ENCODE peak calls at places on chromosomes 4 and X, in four cellular contexts. T, K, Q and G are unnamed samples.

GRCh38 chrX:40145001-40145631 is 47.4 kb upstream of the BCOR start:
- DNase-seq in T (no peak), K (no peak), Q (no peak), G (no peak)

GRCh38 chr4:117491531-117491930 is 406.2 kb upstream of the TRAM1L1 start:
- DNase-seq in T (no peak), K (no peak), Q (no peak), G (no peak)

GRCh38 chrX:19303216-19303880 is 40.4 kb upstream of the PDHA1 start:
- DNase-seq in T (peak; percentile 67), K (peak; percentile 18), Q (peak; percentile 32), G (peak; percentile 78)

GRCh38 chr4:1777822-1778641 is 15.1 kb upstream of the FGFR3 start:
- DNase-seq in T (peak; percentile 20), K (peak; percentile 19), Q (no peak), G (peak; percentile 21)

GRCh38 chr4:3360741-3361140 is 67.9 kb downstream of the RGS12 start:
- DNase-seq in T (no peak), K (no peak), Q (no peak), G (no peak)

GRCh38 chr4:153974452-153974851 is 185.6 kb upstream of the SFRP2 start:
- DNase-seq in T (no peak), K (no peak), Q (no peak), G (no peak)

GRCh38 chrX:129634541-129634940 is 20.2 kb downstream of the APLN start:
- DNase-seq in T (no peak), K (no peak), Q (no peak), G (no peak)

GRCh38 chrX:619812-620493 is 10.6 kb upstream of the SHOX start:
- DNase-seq in T (no peak), K (no peak), Q (no peak), G (no peak)

GRCh38 chr4:2939383-2940243 is 23.6 kb downstream of the NOP14 start:
- DNase-seq in T (no peak), K (no peak), Q (no peak), G (no peak)

GRCh38 chrX:19991350-19991718 is 473 bp upstream of the BCLAF3 start:
- DNase-seq in T (no peak), K (no peak), Q (no peak), G (no peak)

GRCh38 chr4:88297131-88297530 is 12.8 kb upstream of the PPM1K start:
- DNase-seq in T (no peak), K (no peak), Q (no peak), G (no peak)

GRCh38 chrX:74449937-74450330 is 28.6 kb downstream of the SLC16A2 start:
- DNase-seq in T (peak; percentile 4), K (peak; percentile 27), Q (peak; percentile 49), G (peak; percentile 45)

GRCh38 chr4:177696438-177696966 is 254.3 kb upstream of the AGA start:
- DNase-seq in T (no peak), K (no peak), Q (no peak), G (no peak)

GRCh38 chr4:2832309-2832980 is 11.2 kb upstream of the ADD1 start:
- DNase-seq in T (no peak), K (no peak), Q (no peak), G (no peak)

GRCh38 chr4:40288547-40288946 is 46.6 kb upstream of the CHRNA9 start:
- DNase-seq in T (no peak), K (no peak), Q (no peak), G (no peak)

GRCh38 chrX:65528705-65529340 is 5.8 kb downstream of the LAS1L start:
- DNase-seq in T (peak; percentile 37), K (peak; percentile 36), Q (no peak), G (peak; percentile 32)

GRCh38 chr4:188016754-188017153 is 21.2 kb downstream of the ZFP42 start:
- DNase-seq in T (no peak), K (no peak), Q (no peak), G (no peak)

GRCh38 chrX:39814391-39814790 is 283.4 kb downstream of the BCOR start:
- DNase-seq in T (peak; percentile 44), K (no peak), Q (no peak), G (peak; percentile 38)

GRCh38 chr4:111064342-111064993 is 441.6 kb upstream of the PITX2 start:
- DNase-seq in T (peak; percentile 14), K (peak; percentile 8), Q (peak; percentile 80), G (peak; percentile 55)

GRCh38 chr4:98583265-98583664 is 75.1 kb downstream of the TSPAN5 start:
- DNase-seq in T (no peak), K (no peak), Q (no peak), G (no peak)

GRCh38 chr4:41013746-41014145 is 200.6 kb downstream of the APBB2 start:
- DNase-seq in T (no peak), K (no peak), Q (no peak), G (peak; percentile 44)

GRCh38 chr4:132691668-132692067 is 457.4 kb upstream of the PCDH10 start:
- DNase-seq in T (no peak), K (no peak), Q (no peak), G (no peak)

GRCh38 chr4:86972997-86973396 is 38.2 kb downstream of the AFF1 start:
- DNase-seq in T (no peak), K (peak; percentile 31), Q (no peak), G (peak; percentile 14)

GRCh38 chrX:122203399-122203798 is 980.7 kb upstream of the GRIA3 start:
- DNase-seq in T (no peak), K (no peak), Q (no peak), G (no peak)

GRCh38 chr4:7516116-7516772 is 81.5 kb upstream of the PSAPL1 start:
- DNase-seq in T (no peak), K (no peak), Q (no peak), G (no peak)

GRCh38 chrX:153865321-153865580 is 20.7 kb downstream of the L1CAM start:
- DNase-seq in T (no peak), K (no peak), Q (no peak), G (no peak)

GRCh38 chr4:138831943-138832342 is 183.6 kb upstream of the NOCT start:
- DNase-seq in T (no peak), K (no peak), Q (no peak), G (no peak)

GRCh38 chrX:68889244-68889643 is 60.4 kb downstream of the EFNB1 start:
- DNase-seq in T (no peak), K (no peak), Q (no peak), G (no peak)
- TF ChIP-seq CTCF in T (no peak), K (no peak), Q (no peak), G (no peak)

GRCh38 chrX:53421125-53421524 is 1.3 kb downstream of the SMC1A start:
- DNase-seq in T (no peak), K (no peak), Q (no peak), G (no peak)
- H3K4me3 ChIP-seq in T (peak overlapping the region; percentile 74), K (no peak overlapping the region), Q (peak overlapping the region; percentile 70), G (peak overlapping the region; percentile 81)

DNA sequence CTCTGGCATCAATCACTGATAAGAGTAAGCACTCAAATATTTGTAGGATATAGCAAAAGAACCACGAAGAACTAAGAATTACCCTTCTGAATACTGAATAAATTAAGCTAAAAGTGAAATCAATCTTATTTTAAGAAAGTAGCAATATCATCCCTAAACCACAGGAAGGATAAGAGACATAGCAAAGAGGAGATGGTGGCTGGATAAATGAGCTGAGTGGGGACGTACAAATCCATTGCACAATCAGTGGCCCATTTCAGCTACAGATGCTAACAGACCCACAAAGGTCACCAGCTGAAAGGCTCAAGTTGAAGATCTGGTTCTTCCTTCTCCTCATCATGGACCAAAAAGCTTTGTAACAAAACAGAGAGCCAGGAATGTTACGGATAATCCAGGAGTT is 77.1 kb downstream of the SLC9A7 start:
- DNase-seq in T (no peak), K (peak; percentile 25), Q (no peak), G (no peak)
- TF ChIP-seq CTCF in T (no peak), K (no peak), Q (no peak), G (no peak)

GRCh38 chr4:76209876-76210275 is 3.7 kb downstream of the SCARB2 start:
- DNase-seq in T (no peak), K (no peak), Q (no peak), G (no peak)
- H3K4me3 ChIP-seq in T (no peak overlapping the region), K (no peak overlapping the region), Q (no peak overlapping the region), G (peak overlapping the region; percentile 39)

GRCh38 chrX:48468693-48469691 is 1.1 kb downstream of the SLC38A5 start:
- DNase-seq in T (no peak), K (no peak), Q (no peak), G (no peak)
- TF ChIP-seq CTCF in T (no peak), K (peak; percentile 8), Q (no peak), G (peak; percentile 1)

DNA sequence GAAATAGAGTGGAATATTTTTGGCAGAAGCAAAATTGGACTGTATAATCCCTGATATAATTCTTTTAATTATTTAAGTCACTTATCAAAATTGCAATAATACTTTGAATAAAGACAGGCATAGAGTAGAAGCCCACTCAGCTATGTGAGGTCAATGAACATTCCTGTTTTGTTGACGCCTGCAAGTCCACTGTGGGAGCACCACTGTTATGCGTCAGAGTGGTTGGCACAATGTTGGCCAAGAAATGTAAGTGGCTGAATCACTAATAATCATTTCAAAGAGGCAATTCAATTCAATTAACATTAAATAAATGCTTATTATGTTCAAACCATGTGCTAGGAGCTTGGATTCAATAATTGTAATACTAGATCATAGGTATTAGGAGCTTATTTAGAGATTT is 221.0 kb downstream of the SPCS3 start:
- DNase-seq in T (peak; percentile 29), K (no peak), Q (no peak), G (no peak)
- H3K4me3 ChIP-seq in T (no peak overlapping the region), K (no peak overlapping the region), Q (no peak overlapping the region), G (no peak overlapping the region)

DNA sequence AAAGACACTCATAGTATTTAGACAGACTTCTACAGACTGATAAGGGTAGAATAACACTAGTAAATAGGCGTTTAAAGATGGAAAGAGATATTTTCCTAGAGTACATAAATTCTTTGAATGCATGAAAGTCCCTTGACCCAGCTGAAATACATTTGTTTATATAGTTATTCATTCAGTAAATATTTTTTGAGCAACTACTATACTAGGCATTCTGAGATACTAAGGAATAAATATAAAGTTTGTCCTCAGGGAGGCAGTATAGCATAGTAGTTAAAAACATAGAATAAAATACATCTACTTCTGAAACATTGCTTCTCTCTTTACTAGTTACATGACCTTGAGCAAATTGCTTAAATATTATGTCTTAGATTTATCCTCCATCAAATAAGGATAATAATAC is 27.4 kb downstream of the HMGN5 start:
- DNase-seq in T (peak; percentile 47), K (peak; percentile 48), Q (no peak), G (peak; percentile 51)
- TF ChIP-seq CTCF in T (peak; percentile 18), K (peak; percentile 32), Q (peak; percentile 21), G (peak; percentile 11)

GRCh38 chrX:96683997-96684338 is 674 bp upstream of the DIAPH2 start:
- DNase-seq in T (no peak), K (peak; percentile 23), Q (no peak), G (no peak)
- H3K4me3 ChIP-seq in T (peak overlapping the region; percentile 73), K (peak overlapping the region; percentile 73), Q (peak overlapping the region; percentile 72), G (peak overlapping the region; percentile 74)